ENCODE peak calls at places on chromosomes 16 and 17, in eight cellular contexts. U is Panc1, C is GM23338, F is esophagus muscularis mucosa, K is spleen, L is stomach, A is endothelial cell of umbilical vein, N is sigmoid colon. S is an unnamed sample.

GRCh38 chr17:49939318-49939717 is 29.7 kb upstream of the DLX4 start:
- DNase-seq in L (no peak), A (no peak), N (no peak), C (no peak), U (no peak), F (no peak), K (no peak), S (no peak)

GRCh38 chr17:57357392-57357784 is 101.1 kb downstream of the MSI2 start:
- DNase-seq in A (no peak), F (no peak), U (no peak), N (no peak), K (no peak), L (peak; percentile 91), C (no peak), S (no peak)

GRCh38 chr17:66944365-66945203 is 19.9 kb upstream of the CACNG4 start:
- DNase-seq in A (peak; percentile 22), N (no peak), C (peak; percentile 50), K (peak; percentile 57), F (no peak), U (no peak), L (no peak), S (no peak)

GRCh38 chr17:75036643-75037268 is 10.0 kb downstream of the ATP5PD start:
- DNase-seq in N (peak; percentile 96), C (peak; percentile 72), A (peak; percentile 85), U (no peak), F (peak; percentile 96), K (peak; percentile 91), L (peak; percentile 85), S (peak; percentile 94)

GRCh38 chr17:73595068-73595865 is 49.0 kb downstream of the SDK2 start:
- DNase-seq in N (no peak), A (no peak), U (no peak), C (peak; percentile 72), L (peak; percentile 31), F (no peak), K (peak; percentile 86), S (no peak)

GRCh38 chr17:75032896-75033294 is 13.9 kb downstream of the ATP5PD start:
- DNase-seq in L (no peak), C (no peak), K (no peak), U (no peak), N (no peak), A (peak; percentile 49), F (no peak), S (no peak)

GRCh38 chr16:75402174-75402820 is 31.0 kb downstream of the CFDP1 start:
- DNase-seq in U (no peak), F (no peak), L (no peak), N (no peak), C (no peak), K (no peak), A (peak; percentile 94), S (no peak)

GRCh38 chr17:67157732-67158639 is 87.0 kb downstream of the HELZ start:
- DNase-seq in A (peak; percentile 16), U (no peak), L (no peak), F (no peak), C (peak; percentile 43), N (no peak), K (no peak), S (no peak)

GRCh38 chr16:8673611-8674412 is 605 bp upstream of the ABAT start:
- DNase-seq in U (no peak), L (no peak), K (no peak), A (no peak), N (peak; percentile 65), F (no peak), C (peak; percentile 65), S (no peak)

GRCh38 chr16:74019608-74020007 is 277.0 kb upstream of the PSMD7 start:
- DNase-seq in F (no peak), L (no peak), N (no peak), C (peak; percentile 85), K (no peak), U (no peak), A (no peak), S (no peak)

GRCh38 chr17:57835333-57835900 is 14.4 kb downstream of the MRPS23 start:
- DNase-seq in U (no peak), F (no peak), C (no peak), L (no peak), A (no peak), N (no peak), K (no peak), S (no peak)

GRCh38 chr17:35046740-35047283 is 16.7 kb downstream of the RFFL start:
- DNase-seq in U (no peak), K (no peak), A (peak; percentile 74), L (no peak), C (no peak), F (no peak), N (no peak), S (no peak)

GRCh38 chr17:45410144-45411091 is 22.3 kb downstream of the ARHGAP27 start:
- DNase-seq in A (no peak), N (no peak), L (no peak), U (no peak), C (no peak), K (peak; percentile 95), F (no peak), S (no peak)

GRCh38 chr17:63309021-63309420 is 137.1 kb downstream of the CYB561 start:
- DNase-seq in L (no peak), U (no peak), A (peak; percentile 85), N (no peak), K (no peak), F (no peak), C (no peak), S (no peak)

GRCh38 chr16:65373095-65373494 is 251.2 kb upstream of the CDH11 start:
- DNase-seq in C (no peak), K (no peak), U (no peak), F (peak; percentile 8), A (no peak), N (no peak), L (no peak), S (no peak)

GRCh38 chr17:78541488-78542237 is 35.5 kb downstream of the DNAH17 start:
- DNase-seq in N (peak; percentile 62), U (no peak), K (peak; percentile 56), A (no peak), F (no peak), C (no peak), L (no peak), S (peak; percentile 14)

GRCh38 chr17:40820228-40820838 is 2.1 kb downstream of the KRT10 start:
- DNase-seq in N (no peak), F (no peak), K (no peak), L (no peak), A (no peak), U (no peak), C (no peak), S (no peak)

GRCh38 chr16:62018301-62019060 is 17.8 kb downstream of the CDH8 start:
- DNase-seq in U (no peak), L (no peak), K (no peak), N (no peak), C (peak; percentile 16), F (no peak), A (no peak), S (no peak)

GRCh38 chr16:62021295-62021694 is 14.9 kb downstream of the CDH8 start:
- DNase-seq in A (no peak), C (no peak), N (no peak), L (no peak), F (no peak), U (no peak), K (no peak), S (no peak)

DNA sequence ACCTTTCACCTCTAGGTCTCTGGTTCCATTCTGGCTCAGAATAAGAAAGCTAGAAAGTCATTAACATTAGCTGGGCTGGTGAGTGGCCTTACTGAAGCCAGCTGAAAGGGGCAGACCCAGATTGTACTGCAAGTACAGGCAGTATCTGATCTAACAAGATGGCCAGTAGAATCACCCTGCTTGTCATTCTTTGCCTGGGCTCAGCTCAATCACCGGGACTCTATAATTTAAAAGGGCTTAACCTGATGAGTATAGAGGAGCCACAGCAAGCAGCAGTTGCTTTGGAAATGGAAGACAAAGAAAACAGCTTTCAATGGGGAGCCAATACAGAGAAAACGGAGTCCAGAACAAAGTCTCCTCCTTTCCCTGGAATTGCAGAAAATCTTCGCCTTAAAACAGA is 13.6 kb downstream of the CDH8 start:
- DNase-seq in F (no peak), L (no peak), A (no peak), N (no peak), K (no peak), C (peak; percentile 7), U (no peak), S (no peak)
- TF ChIP-seq POLR2AphosphoS5 in F (no peak), L (no peak), A (no peak), N (no peak), K (no peak), C (no peak), U (no peak), S (no peak)

DNA sequence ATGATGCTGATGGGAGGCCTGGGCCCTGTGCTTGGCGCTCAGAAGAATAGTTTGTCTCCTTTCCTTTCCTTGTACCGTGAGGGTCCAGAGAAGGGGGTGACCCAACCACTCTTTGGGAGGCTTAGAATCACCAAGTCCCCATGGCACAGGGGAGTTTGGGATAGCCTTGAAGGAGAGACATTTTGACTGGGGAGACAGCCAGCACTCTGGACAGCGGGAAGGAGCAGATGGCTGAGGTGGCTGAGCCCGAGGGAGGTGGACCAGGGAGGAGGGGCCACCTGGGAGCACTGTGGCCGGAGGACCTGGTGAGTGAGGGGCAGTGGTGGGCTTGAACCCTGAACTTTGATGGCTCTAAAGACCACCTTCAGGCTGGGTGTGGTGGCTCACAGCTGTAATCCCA is 18.2 kb downstream of the MGAT5B start:
- DNase-seq in F (no peak), N (no peak), A (no peak), C (no peak), L (no peak), K (peak; percentile 36), U (no peak), S (no peak)
- H3K27ac ChIP-seq in F (no peak overlapping the region), N (no peak overlapping the region), A (no peak overlapping the region), C (no peak overlapping the region), L (no peak overlapping the region), K (no peak overlapping the region), U (no peak overlapping the region), S (no peak overlapping the region)

GRCh38 chr17:59783221-59784016 is 76.0 kb downstream of the VMP1 start:
- DNase-seq in N (no peak), K (no peak), A (peak; percentile 91), F (no peak), U (no peak), C (no peak), L (no peak), S (no peak)
- H3K4me1 ChIP-seq in N (peaks cover 48% of the 10 kb centered on the region), K (peaks cover 78% of the 10 kb centered on the region), A (peaks cover 59% of the 10 kb centered on the region), F (peaks cover 55% of the 10 kb centered on the region), U (peaks cover 82% of the 10 kb centered on the region), C (peaks cover 36% of the 10 kb centered on the region), L (peaks cover 28% of the 10 kb centered on the region), S (peaks cover 51% of the 10 kb centered on the region)

DNA sequence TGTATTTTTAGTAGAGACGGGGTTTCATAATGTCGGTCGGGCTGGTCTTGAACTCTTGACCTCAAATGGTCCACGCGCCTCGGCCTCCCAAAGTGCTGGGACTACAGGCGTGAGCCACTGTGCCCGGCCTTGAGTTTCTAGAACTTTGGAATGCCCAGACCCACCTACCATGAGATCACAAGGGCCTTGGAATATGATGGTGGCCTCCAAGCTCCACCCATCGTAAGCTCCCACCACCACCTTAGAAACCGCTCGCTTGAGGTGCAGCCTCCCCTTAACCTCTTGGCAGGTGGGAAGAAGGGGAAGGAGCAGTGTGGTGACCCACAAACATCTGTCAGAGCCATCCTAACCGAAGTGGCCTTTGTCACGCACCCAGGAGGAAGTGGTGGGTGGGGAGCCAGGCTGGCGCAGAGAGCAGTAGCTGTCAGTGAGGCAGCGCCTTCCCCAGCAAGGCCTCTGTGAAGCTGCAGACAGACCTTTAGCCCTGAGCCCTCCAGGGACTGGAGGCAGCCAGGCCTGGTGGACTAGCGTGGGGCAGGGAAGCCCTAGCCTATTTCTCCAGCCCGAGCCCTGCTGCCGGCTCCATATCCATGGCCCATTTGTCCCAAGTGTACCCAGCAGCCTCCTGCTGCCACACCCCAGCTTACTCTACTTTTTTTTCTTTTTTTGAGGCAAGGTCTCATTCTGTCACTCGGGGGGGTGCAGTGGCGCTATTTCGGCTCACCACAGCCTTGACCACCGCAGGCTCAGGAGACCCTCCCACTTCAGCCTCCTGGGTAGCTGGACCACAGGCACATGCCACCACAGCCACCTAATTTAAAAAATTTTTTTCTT is 13.1 kb upstream of the SEPHS2 start:
- DNase-seq in U (no peak), N (peak; percentile 68), K (peak; percentile 94), L (peak; percentile 52), F (peak; percentile 92), A (no peak), C (no peak), S (no peak)
- TF ChIP-seq POLR2AphosphoS5 in U (no peak), N (no peak), K (peak; percentile 89), L (no peak), F (no peak), A (no peak), C (no peak), S (no peak)